ENCODE peak calls at places on chromosomes 5 and 9, in four cellular contexts. A is A673, D is PC-3, C is GM23248. Q is an unnamed sample.

GRCh38 chr5:126777257-126777973 is 479 bp downstream of the LMNB1 start:
- DNase-seq in A (peak), C (peak), D (peak), Q (peak)

GRCh38 chr5:57839025-57839424 is 356.4 kb upstream of the ACTBL2 start:
- DNase-seq in C (peak), A (no peak), D (peak), Q (no peak)

GRCh38 chr5:131164161-131164930 is 710 bp downstream of the HINT1 start:
- DNase-seq in D (peak), C (peak), A (peak), Q (peak)

GRCh38 chr5:90479611-90480385 is 5.1 kb downstream of the POLR3G start:
- DNase-seq in C (peak), A (no peak), D (peak), Q (no peak)

GRCh38 chr9:68530618-68531017 is 10.1 kb downstream of the TMEM252 start:
- DNase-seq in D (no peak), C (no peak), A (peak), Q (peak)

GRCh38 chr9:129932303-129933151 is 97.3 kb downstream of the USP20 start:
- DNase-seq in A (no peak), D (no peak), C (peak), Q (peak)

GRCh38 chr9:110073356-110073666 is 134.6 kb downstream of the C9orf152 start:
- DNase-seq in A (no peak), D (no peak), C (no peak), Q (no peak)

GRCh38 chr5:179317411-179318192 is 27.7 kb downstream of the ADAMTS2 start:
- DNase-seq in C (no peak), D (no peak), A (no peak), Q (no peak)

GRCh38 chr5:87784869-87785268 is 372.1 kb upstream of the CCNH start:
- DNase-seq in C (no peak), A (no peak), D (no peak), Q (no peak)

GRCh38 chr5:77518304-77518703 is 26.2 kb upstream of the WDR41 start:
- DNase-seq in D (peak), C (peak), A (peak), Q (no peak)

GRCh38 chr5:95809414-95809960 is 13.0 kb downstream of the GLRX start:
- DNase-seq in C (peak), D (peak), A (no peak), Q (peak)

GRCh38 chr9:94920439-94920951 is 194.0 kb downstream of the AOPEP start:
- DNase-seq in C (peak), D (no peak), A (peak), Q (peak)

GRCh38 chr5:176373100-176373818 is 8.0 kb downstream of the ARL10 start:
- DNase-seq in C (no peak), D (no peak), A (no peak), Q (no peak)

GRCh38 chr9:98248737-98249474 is 6.5 kb downstream of the TBC1D2 start:
- DNase-seq in D (peak), A (no peak), C (peak), Q (no peak)

GRCh38 chr5:149403923-149404745 is 25.0 kb upstream of the IL17B start:
- DNase-seq in A (peak), D (peak), C (peak), Q (no peak)

GRCh38 chr5:54646285-54647101 is 128.9 kb downstream of the SNX18 start:
- DNase-seq in D (peak), A (peak), C (peak), Q (peak)

GRCh38 chr5:138282918-138283742 is 8.7 kb upstream of the GFRA3 start:
- DNase-seq in C (peak), A (peak), D (peak), Q (peak)

GRCh38 chr9:16811987-16812685 is 58.3 kb downstream of the BNC2 start:
- DNase-seq in D (no peak), A (no peak), C (no peak), Q (no peak)

GRCh38 chr5:142322747-142323479 is 1.9 kb downstream of the SPRY4 start:
- DNase-seq in D (peak), A (peak), C (peak), Q (peak)

GRCh38 chr9:75907329-75907728 is 16.9 kb downstream of the PCSK5 start:
- DNase-seq in D (no peak), A (no peak), C (no peak), Q (no peak)

GRCh38 chr5:159262859-159263568 is at the start of gene UBLCP1:
- DNase-seq in D (peak), A (peak), C (peak), Q (peak)

GRCh38 chr9:135183538-135184153 is 96.2 kb downstream of the OLFM1 start:
- DNase-seq in D (no peak), A (no peak), C (peak), Q (no peak)

GRCh38 chr5:142937265-142937877 is 167.2 kb downstream of the ARHGAP26 start:
- DNase-seq in C (no peak), D (no peak), A (no peak), Q (no peak)

GRCh38 chr5:172283862-172284274 is 304 bp upstream of the UBTD2 start:
- DNase-seq in C (peak), A (peak), D (peak), Q (peak)

GRCh38 chr9:33737811-33738606 is 57.4 kb upstream of the PRSS3 start:
- DNase-seq in C (peak), A (peak), D (peak), Q (peak)

GRCh38 chr5:72516916-72517315 is 9.7 kb upstream of the ZNF366 start:
- DNase-seq in D (no peak), A (no peak), C (no peak), Q (no peak)

GRCh38 chr9:91182429-91182828 is 179.3 kb downstream of the AUH start:
- DNase-seq in A (no peak), C (no peak), D (peak), Q (no peak)

GRCh38 chr9:129835860-129836223 is 584 bp downstream of the USP20 start:
- DNase-seq in A (peak), C (no peak), D (peak), Q (no peak)

GRCh38 chr5:95955996-95956899 is 5.4 kb downstream of the ELL2 start:
- DNase-seq in A (no peak), C (peak), D (no peak), Q (no peak)

GRCh38 chr5:154309361-154309725 is 118.8 kb downstream of the GALNT10 start:
- DNase-seq in C (peak), D (no peak), A (no peak), Q (no peak)

GRCh38 chr5:156473271-156473935 is 146.4 kb downstream of the SGCD start:
- DNase-seq in C (peak), A (no peak), D (no peak), Q (no peak)

DNA sequence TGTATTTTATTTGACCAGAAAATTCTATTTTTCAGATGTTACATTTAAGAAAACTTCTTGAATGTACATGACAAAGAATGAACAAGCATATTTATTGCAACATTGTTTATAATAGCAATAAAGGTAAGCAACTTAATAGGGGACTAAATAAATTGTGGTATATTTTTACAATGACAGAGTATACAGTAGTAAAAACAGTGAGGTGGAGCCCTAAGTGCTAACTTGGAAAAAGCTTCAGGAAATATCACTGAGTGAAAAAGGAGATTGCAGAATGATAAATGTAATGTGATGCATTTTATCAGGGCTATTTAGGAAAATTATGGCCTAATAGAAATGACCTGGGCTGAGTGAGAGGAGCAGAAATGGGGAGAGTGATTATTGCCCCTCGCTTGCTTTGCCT is 56.5 kb upstream of the SEMA6A start:
- DNase-seq in D (no peak), C (no peak), A (no peak), Q (no peak)
- H3K27ac ChIP-seq in D (no peak), C (no peak), A (no peak), Q (no peak)

GRCh38 chr9:27714388-27714787 is 141.1 kb upstream of the C9orf72 start:
- DNase-seq in A (no peak), D (peak), C (no peak), Q (no peak)

GRCh38 chr9:27717991-27718390 is 144.7 kb upstream of the C9orf72 start:
- DNase-seq in A (no peak), D (no peak), C (no peak), Q (no peak)

GRCh38 chr9:27711241-27711640 is 138.0 kb upstream of the C9orf72 start:
- DNase-seq in A (no peak), D (no peak), C (no peak), Q (no peak)

GRCh38 chr9:27715651-27716050 is 142.4 kb upstream of the C9orf72 start:
- DNase-seq in A (no peak), C (no peak), D (no peak), Q (peak)

GRCh38 chr9:27712826-27713225 is 139.5 kb upstream of the C9orf72 start:
- DNase-seq in C (no peak), D (no peak), A (no peak), Q (no peak)
- H3K27ac ChIP-seq in C (no peak), D (no peak), A (no peak), Q (no peak)

GRCh38 chr9:104544644-104545043 is 8.0 kb upstream of the OR13C3 start:
- DNase-seq in D (no peak), C (no peak), A (no peak), Q (no peak)
- H3K27ac ChIP-seq in D (no peak), C (no peak), A (no peak), Q (no peak)

GRCh38 chr5:119418782-119419101 is 33.6 kb upstream of the HSD17B4 start:
- DNase-seq in A (no peak), C (no peak), D (peak), Q (no peak)

GRCh38 chr5:119417891-119418781 is 34.2 kb upstream of the HSD17B4 start:
- DNase-seq in D (peak), A (peak), C (peak), Q (no peak)

GRCh38 chr5:119426059-119426458 is 26.2 kb upstream of the HSD17B4 start:
- DNase-seq in A (no peak), C (no peak), D (no peak), Q (no peak)

DNA sequence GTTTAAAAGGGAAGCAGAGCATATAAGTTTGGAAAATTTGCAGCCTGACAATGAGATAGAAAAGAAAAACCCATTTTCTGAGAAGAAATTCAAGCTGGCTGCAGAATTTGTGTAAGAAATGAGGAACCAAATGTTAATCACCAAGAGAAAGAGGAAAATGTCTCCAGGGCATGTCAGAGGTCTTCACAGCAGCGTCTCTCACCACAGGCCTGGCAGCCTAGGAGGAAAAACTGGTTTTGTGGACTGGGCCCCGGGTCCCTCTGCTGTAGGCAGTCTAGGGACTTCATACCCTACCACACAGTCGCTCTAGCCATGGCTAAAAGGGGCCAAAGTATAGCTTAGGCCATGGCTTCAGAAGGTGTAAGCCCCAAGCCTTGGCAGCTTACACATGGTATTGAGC is 32.1 kb upstream of the HSD17B4 start:
- DNase-seq in C (no peak), A (no peak), D (peak), Q (no peak)
- H3K27ac ChIP-seq in C (no peak), A (no peak), D (no peak), Q (no peak)

DNA sequence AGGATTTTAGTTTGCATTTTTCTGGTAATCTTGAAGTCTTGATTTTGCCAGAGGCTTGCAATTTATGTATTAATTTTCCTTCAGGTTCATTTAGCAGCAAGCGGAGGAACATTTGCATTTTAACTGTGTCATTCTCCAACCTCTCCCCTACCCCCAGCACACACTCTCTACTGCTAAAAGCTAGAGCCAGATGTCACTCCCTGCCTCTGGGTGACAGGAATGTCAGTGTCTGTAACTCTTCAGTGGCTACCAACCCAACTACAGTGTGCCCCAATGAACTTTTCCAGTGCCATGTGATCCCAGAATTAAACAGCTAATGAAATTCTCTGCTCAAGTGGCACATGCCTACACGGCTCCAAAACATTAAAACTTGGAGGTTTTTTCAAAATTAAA is 260.3 kb downstream of the GOLPH3 start:
- DNase-seq in A (no peak), C (no peak), D (no peak), Q (no peak)
- H3K27ac ChIP-seq in A (no peak), C (no peak), D (peak), Q (no peak)

DNA sequence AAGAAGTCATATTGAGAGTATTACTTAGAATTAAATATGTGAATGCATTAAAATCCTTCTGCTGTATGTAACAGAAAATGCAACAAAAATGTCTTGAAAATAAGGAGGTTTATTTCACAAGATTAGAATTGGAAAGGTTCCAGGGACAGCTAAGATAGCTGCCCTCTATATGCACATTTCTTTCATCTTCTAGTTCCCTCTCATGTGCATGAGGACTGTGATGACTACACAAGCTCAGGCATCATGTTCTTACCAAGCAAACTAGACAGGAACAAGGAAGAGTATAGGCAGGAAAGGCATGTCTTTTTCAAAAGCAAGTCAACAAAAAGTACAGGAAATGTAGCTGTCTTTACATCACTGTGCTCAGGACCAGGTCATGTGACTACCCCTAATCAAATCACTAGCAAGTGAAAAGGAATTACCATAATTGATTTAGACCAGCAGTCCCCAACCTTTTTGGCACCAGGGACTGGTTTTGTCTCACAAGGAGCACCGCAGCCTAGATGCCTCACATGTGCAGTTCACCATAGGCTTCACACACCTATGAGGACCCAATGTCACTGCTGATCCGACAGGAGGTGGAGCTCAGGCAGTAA is 87.1 kb downstream of the TMEM232 start:
- DNase-seq in C (peak), D (no peak), A (no peak), Q (no peak)
- H3K27ac ChIP-seq in C (no peak), D (no peak), A (no peak), Q (no peak)

DNA sequence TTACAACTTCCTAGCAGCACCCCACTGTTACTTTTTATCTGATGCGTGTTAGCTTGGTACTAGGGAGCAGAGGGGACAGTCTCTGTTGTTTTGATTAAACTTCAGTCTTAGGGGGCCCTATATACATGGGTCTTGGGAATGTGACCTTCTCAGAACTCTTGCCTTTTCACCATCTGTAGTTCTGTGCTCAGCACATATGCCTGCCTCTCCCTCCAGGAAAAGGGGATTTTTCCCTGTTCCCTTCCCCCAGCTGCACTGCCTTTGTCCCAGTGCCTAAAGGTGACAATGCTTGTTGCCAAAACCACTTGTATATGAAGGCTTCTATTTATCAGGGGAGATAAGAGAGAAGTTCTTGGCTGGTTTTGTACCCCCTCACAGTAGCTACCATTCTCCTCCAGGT is 9.8 kb upstream of the CAMK4 start:
- DNase-seq in A (no peak), D (no peak), C (no peak), Q (peak)
- H3K27ac ChIP-seq in A (no peak), D (no peak), C (no peak), Q (no peak)

DNA sequence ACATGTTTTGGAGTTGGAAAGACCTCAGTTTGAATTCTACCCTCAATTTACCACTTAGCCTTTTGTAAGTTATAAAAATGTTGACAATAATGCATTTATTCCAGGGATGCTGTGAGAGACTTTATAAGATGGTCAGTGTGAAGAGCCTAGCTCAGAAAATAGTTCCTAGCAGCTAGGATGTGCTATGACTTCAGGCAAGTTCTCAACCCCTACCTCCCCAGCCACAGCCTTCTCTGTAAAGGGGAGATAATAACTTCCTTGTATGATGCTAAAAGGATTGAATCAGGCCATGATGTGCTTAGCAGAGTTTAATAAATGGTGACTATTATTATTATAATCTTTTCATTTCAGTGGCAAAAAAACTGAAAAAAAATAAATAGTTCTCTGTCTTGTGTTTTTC is 77.6 kb downstream of the ALDH1A1 start:
- DNase-seq in A (no peak), C (no peak), D (no peak), Q (no peak)
- H3K27ac ChIP-seq in A (no peak), C (no peak), D (no peak), Q (no peak)

DNA sequence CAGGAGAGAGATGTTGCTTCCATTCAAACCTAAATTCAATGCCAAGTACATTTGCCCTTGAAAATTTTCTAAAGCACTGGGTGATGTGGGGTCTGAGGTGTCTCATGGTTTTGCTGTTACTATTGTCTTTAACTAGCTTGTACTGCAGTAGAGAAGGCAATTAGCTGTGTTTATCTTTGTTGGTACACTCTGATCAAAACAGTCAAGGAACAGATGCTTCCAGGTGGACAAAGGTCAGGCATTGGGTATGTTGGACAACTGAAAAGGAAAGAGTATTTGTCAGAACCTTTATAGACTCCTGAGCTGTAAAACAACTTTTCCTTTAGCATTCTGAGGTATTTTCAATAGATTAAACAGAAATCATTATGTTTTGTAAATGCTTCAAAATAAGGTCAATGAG is 2228.7 kb upstream of the WWC1 start:
- DNase-seq in C (no peak), D (no peak), A (no peak), Q (no peak)
- H3K27ac ChIP-seq in C (no peak), D (no peak), A (no peak), Q (no peak)

Q was measured in endodermal cell.